ENCODE peak calls at places on chromosomes 12 and 14, in eight cellular contexts. N, J, H, I, G, P, M and W are unnamed samples.

GRCh38 chr12:73445658-73446324 is 1091.8 kb upstream of the ATXN7L3B start:
- DNase-seq in N (no peak), J (no peak), H (no peak), I (no peak), G (no peak), P (peak), M (no peak), W (peak)

GRCh38 chr12:21026302-21026701 is 104.7 kb upstream of the SLCO1B1 start:
- DNase-seq in N (peak), J (no peak), H (no peak), I (no peak), G (no peak), P (no peak), M (no peak), W (no peak)

GRCh38 chr12:130967631-130968030 is 13.9 kb downstream of the ADGRD1 start:
- DNase-seq in N (no peak), J (no peak), H (no peak), I (no peak), G (no peak), P (no peak), M (no peak), W (no peak)

GRCh38 chr14:26621807-26622560 is 24.2 kb upstream of the NOVA1 start:
- DNase-seq in N (peak), J (no peak), H (no peak), I (no peak), G (no peak), P (no peak), M (no peak), W (no peak)

GRCh38 chr12:70520847-70521246 is 116.4 kb downstream of the PTPRB start:
- DNase-seq in N (no peak), J (no peak), H (peak), I (no peak), G (no peak), P (no peak), M (no peak), W (no peak)

GRCh38 chr12:101491325-101491724 is 16.2 kb downstream of the SPIC start:
- DNase-seq in N (no peak), J (no peak), H (no peak), I (no peak), G (no peak), P (no peak), M (no peak), W (no peak)

GRCh38 chr14:100666851-100667250 is 59.8 kb upstream of the DLK1 start:
- DNase-seq in N (no peak), J (no peak), H (no peak), I (no peak), G (no peak), P (no peak), M (no peak), W (no peak)

GRCh38 chr12:85782711-85783110 is 53.5 kb downstream of the RASSF9 start:
- DNase-seq in N (peak), J (no peak), H (no peak), I (no peak), G (no peak), P (no peak), M (no peak), W (no peak)

GRCh38 chr12:47547077-47547476 is 158.8 kb downstream of the RPAP3 start:
- DNase-seq in N (peak), J (no peak), H (peak), I (no peak), G (no peak), P (no peak), M (no peak), W (no peak)

GRCh38 chr14:93430319-93430801 is 379 bp upstream of the UNC79 start:
- DNase-seq in N (peak), J (no peak), H (no peak), I (no peak), G (no peak), P (no peak), M (no peak), W (no peak)

GRCh38 chr12:100077367-100077766 is 65.3 kb downstream of the BLTP3B start:
- DNase-seq in N (no peak), J (no peak), H (no peak), I (no peak), G (no peak), P (no peak), M (no peak), W (no peak)

GRCh38 chr12:4849024-4849594 is 60.6 kb upstream of the KCNA1 start:
- DNase-seq in N (peak), J (no peak), H (peak), I (no peak), G (no peak), P (peak), M (peak), W (peak)

GRCh38 chr12:112350593-112351592 is 31.3 kb downstream of the HECTD4 start:
- DNase-seq in N (peak), J (no peak), H (no peak), I (no peak), G (no peak), P (no peak), M (peak), W (peak)

GRCh38 chr12:109741286-109741969 is 27.8 kb downstream of the FAM222A start:
- DNase-seq in N (no peak), J (peak), H (no peak), I (no peak), G (no peak), P (no peak), M (no peak), W (no peak)

GRCh38 chr12:109738209-109738608 is 24.6 kb downstream of the FAM222A start:
- DNase-seq in N (no peak), J (peak), H (no peak), I (no peak), G (no peak), P (no peak), M (no peak), W (no peak)

GRCh38 chr12:109738878-109739665 is 25.4 kb downstream of the FAM222A start:
- DNase-seq in N (peak), J (peak), H (no peak), I (no peak), G (no peak), P (no peak), M (no peak), W (no peak)

GRCh38 chr12:109740694-109741245 is 27.1 kb downstream of the FAM222A start:
- DNase-seq in N (no peak), J (peak), H (no peak), I (no peak), G (no peak), P (no peak), M (no peak), W (no peak)

DNA sequence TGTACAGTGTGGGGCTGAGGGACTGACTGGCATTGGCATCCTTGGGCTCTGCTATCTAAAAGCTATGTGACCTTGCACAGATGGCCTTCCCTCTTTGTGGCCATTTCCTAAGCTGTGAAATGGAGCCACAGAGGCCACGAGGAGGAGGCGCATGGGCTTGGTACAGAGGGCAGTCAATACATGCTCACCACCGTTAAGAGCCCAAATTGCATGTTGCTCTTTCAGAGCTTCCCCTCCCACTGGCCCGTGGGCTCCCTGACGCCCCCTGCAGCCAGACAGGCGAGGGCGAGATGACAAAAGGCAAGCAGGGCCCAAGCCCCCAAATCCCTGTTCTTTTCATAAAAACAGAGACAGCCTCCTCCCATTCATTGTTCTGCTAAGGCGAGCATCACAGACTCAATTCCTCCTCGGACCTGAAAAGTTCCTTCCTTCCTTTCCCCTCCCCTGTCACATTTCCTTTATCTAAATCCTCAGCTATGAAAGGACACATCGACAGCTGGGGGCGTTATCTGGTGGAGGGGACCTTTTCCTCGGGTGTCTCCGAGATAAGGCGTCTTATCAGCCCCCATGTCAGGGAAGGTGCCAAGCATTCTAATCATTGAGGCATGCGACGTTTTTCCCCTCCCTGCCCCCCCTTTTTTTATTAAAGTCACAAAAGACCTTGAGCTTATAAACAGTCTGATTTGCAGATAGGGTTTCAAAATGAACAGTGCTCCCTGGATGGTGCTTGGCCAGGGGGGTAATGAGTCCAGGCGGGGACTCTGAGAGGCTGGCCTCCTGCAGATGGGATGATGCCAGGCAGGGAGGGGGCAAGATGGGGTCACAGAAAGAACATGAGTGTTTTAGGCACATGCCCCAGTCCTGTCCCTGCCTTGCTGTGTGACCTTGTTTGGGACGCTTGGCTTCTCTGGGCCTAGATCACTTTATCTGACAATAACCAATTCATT is 26.4 kb downstream of the FAM222A start:
- DNase-seq in N (no peak), J (peak), H (no peak), I (no peak), G (no peak), P (no peak), M (no peak), W (no peak)
- TF ChIP-seq CTCF in N (no peak), J (no peak), H (no peak), I (no peak), G (no peak), P (no peak), M (peak), W (no peak)

GRCh38 chr12:76571256-76571655 is 11.7 kb upstream of the OSBPL8 start:
- DNase-seq in N (peak), J (no peak), H (no peak), I (no peak), G (no peak), P (no peak), M (no peak), W (no peak)

GRCh38 chr12:76568130-76568529 is 8.6 kb upstream of the OSBPL8 start:
- DNase-seq in N (no peak), J (no peak), H (no peak), I (no peak), G (no peak), P (no peak), M (no peak), W (no peak)

GRCh38 chr12:76569685-76570604 is 10.4 kb upstream of the OSBPL8 start:
- DNase-seq in N (no peak), J (no peak), H (no peak), I (no peak), G (no peak), P (no peak), M (no peak), W (no peak)

GRCh38 chr12:76573840-76574373 is 14.3 kb upstream of the OSBPL8 start:
- DNase-seq in N (no peak), J (no peak), H (no peak), I (no peak), G (no peak), P (no peak), M (no peak), W (no peak)

DNA sequence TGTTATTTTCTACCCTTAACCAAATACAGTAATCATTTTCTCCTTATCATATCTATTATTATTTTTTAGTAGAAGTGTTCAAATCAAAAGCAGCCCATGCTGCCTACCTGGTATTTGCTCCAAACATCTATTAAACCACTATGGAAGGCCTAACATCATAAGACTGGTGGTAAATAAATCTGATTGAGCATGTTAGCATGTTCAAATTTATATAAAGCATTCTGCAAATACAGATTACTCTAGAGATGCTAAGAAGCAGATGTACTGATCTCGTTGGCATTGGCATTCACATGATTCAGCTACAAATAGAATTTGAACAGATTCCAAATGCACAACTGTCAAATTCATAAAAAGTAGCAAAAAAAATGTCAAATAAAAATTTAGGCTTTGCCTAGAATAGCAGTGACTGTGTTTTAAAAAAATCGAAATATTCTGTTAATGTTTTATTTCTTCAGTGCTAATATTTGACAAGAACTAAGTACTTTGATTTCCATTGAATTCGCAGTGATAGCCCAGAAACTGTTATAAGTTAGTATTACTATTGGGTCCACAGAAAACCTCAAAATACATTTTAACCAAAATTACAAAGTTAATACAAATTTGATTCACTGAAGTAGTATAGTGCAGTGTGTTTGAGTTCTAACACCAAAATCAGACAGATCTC is 9.4 kb upstream of the OSBPL8 start:
- DNase-seq in N (no peak), J (no peak), H (no peak), I (no peak), G (no peak), P (no peak), M (no peak), W (no peak)
- TF ChIP-seq CTCF in N (no peak), J (no peak), H (no peak), I (no peak), G (no peak), P (no peak), M (no peak), W (no peak)

GRCh38 chr14:21326972-21327371 is 47.1 kb downstream of the RPGRIP1 start:
- DNase-seq in N (no peak), J (no peak), H (no peak), I (no peak), G (no peak), P (no peak), M (no peak), W (no peak)
- TF ChIP-seq CTCF in N (no peak), J (no peak), H (no peak), I (no peak), G (no peak), P (no peak), M (no peak), W (no peak)

DNA sequence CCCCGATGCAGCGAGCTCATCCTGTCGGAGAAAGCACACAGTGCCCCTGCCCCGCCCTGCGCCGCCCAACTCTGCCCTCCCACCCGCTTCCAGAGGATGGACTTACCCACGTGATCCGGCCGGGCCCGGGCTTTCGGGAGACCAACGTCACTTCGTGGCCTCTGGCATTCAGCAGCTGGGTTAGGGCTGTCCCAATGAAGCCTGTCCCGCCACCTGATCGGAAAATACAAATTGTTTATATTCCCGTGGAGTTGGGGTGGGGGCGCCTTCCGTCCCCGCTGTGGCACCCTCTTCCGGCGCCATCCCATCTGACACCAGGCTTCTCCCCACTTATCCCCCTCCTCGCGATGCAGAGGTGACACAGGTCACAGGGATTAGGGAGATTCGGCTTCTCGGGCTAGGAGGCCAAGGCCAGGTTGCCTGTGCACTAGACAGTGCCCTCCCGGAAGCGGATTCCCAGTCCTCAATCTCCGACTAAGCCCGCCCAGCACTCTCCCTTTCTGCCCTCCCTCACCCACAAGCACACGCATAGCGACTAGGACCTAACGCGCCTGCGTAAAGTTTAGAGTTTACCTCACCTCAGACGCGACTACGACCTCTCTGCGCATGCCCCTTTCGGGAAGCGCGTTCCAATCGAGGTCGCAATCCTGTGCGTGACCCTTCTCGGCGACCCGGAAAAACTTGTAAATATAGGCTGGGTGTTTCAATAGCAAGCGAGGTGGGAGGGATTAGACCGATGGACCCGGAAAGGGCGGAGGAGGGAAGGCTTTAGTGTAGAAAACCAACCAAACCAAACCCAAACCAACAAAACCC is at the start of gene SDR39U1:
- DNase-seq in N (peak), J (peak), H (peak), I (peak), G (peak), P (peak), M (peak), W (peak)
- TF ChIP-seq CTCF in N (no peak), J (peak), H (no peak), I (no peak), G (no peak), P (no peak), M (no peak), W (no peak)

DNA sequence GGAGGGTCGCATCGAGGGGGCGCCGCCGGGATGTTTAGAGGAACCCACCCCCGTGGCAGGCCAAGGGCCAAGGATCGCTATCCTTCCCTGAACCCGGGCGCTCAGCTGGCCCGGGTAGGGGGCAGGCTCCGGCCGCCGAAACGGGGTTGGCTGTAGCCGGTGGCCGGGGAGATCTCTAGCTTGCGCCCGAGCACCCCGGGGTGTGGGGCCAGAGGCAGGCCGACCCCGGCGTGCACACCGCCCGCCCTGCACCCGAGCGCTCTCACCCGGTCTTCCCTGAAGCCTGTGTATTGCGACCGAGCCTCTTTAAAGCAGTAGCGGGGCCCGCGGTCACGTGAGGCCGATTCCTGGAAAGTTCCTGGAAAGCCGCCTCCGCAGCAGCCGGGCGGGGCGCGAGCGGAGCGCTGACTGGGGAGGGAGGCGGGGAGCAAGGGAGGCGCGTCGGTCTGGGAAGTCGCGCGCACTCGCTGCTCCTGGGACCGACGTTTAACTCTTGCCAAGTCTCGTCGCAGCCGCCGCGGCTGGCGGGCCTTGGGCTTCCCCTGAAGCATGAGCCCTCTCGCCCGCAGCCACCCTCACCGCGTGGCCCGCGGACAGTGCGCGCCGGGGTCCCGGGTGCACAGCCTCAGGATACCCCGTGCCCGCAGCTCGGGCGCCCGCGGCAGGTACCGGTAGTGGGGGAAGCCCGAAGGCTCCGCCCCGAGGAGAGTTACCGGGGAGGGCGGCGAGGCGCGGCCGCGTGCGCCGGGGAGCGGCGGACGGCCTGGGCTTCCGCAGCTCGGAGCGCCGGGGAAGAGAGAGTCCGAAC is 1.7 kb upstream of the SOCS2 start:
- DNase-seq in N (peak), J (peak), H (peak), I (no peak), G (peak), P (peak), M (peak), W (peak)
- TF ChIP-seq CTCF in N (no peak), J (no peak), H (no peak), I (no peak), G (no peak), P (no peak), M (no peak), W (no peak)

DNA sequence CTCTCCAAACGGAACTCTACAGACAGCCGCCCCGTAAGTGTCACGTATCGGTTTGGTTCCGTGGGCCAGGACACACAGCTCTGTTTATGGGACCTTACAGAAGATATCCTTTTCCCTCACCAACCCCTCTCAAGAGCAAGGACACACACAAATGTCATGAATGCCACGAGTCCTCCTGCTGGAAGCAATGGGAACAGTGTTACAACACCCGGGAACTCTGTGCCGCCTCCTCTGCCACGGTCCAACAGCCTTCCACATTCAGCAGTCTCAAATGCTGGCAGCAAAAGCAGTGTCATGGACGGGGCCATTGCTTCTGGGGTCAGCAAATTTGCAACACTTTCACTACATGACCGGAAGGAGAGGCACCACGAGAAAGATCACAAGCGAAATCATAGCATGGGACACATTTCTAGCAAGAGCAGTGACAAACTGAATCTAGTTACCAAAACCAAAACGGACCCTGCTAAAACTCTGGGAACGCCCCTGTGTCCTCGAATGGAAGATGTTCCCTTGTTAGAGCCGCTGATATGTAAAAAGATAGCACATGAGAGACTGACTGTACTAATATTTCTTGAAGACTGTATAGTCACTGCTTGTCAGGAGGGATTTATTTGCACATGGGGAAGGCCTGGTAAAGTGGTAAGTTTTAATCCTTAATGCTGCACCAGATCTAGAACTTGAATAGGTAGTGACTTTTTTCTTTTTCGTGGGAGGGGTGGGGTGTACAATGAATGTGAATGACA is 69.7 kb downstream of the WDR20 start:
- DNase-seq in N (no peak), J (peak), H (no peak), I (no peak), G (no peak), P (no peak), M (no peak), W (no peak)
- TF ChIP-seq CTCF in N (no peak), J (no peak), H (no peak), I (peak), G (no peak), P (no peak), M (no peak), W (no peak)